ENCODE peak calls at places on chromosome 18, in seven cellular contexts. D is GM12878, P is transverse colon, B is prostate gland, M is sigmoid colon, C is GM23338, H is esophagus muscularis mucosa. K is an unnamed sample.

GRCh38 chr18:48622911-48623431 is 84.1 kb downstream of the CTIF start:
- DNase-seq in H (no peak), B (no peak), C (peak; percentile 69), D (no peak), M (no peak), P (no peak), K (no peak)

GRCh38 chr18:36296591-36297418 is 708 bp upstream of the FHOD3 start:
- DNase-seq in B (peak; percentile 30), H (peak; percentile 91), D (no peak), P (peak; percentile 36), M (peak; percentile 78), C (peak; percentile 80), K (no peak)

GRCh38 chr18:60246606-60247005 is 126.0 kb downstream of the MC4R start:
- DNase-seq in H (no peak), C (no peak), B (no peak), D (no peak), P (no peak), M (no peak), K (no peak)

GRCh38 chr18:36284671-36285295 is 12.7 kb upstream of the FHOD3 start:
- DNase-seq in H (peak; percentile 66), P (peak; percentile 37), M (no peak), D (peak; percentile 40), C (peak; percentile 88), B (peak; percentile 53), K (no peak)

GRCh38 chr18:24199563-24199962 is 60.7 kb downstream of the CABYR start:
- DNase-seq in B (no peak), P (no peak), H (no peak), D (no peak), C (no peak), M (no peak), K (no peak)

GRCh38 chr18:68918216-68918615 is 120.3 kb downstream of the CCDC102B start:
- DNase-seq in M (no peak), P (no peak), B (no peak), C (no peak), H (no peak), D (no peak), K (no peak)

GRCh38 chr18:31579375-31579774 is 12.3 kb upstream of the TTR start:
- DNase-seq in M (no peak), C (no peak), D (no peak), P (no peak), B (no peak), H (no peak), K (no peak)

GRCh38 chr18:49691177-49691608 is 122.1 kb downstream of the ACAA2 start:
- DNase-seq in D (no peak), H (no peak), C (no peak), M (no peak), P (no peak), B (no peak), K (no peak)

GRCh38 chr18:8084160-8084559 is 517.0 kb downstream of the PTPRM start:
- DNase-seq in C (peak; percentile 92), B (no peak), H (no peak), M (no peak), D (no peak), P (no peak), K (no peak)

GRCh38 chr18:47561316-47561715 is 309.9 kb upstream of the SKOR2 start:
- DNase-seq in B (no peak), D (no peak), P (no peak), M (no peak), H (no peak), C (peak; percentile 78), K (no peak)

GRCh38 chr18:53153281-53153680 is 813.3 kb downstream of the DCC start:
- DNase-seq in D (no peak), C (peak; percentile 65), P (peak; percentile 11), M (no peak), H (no peak), B (no peak), K (no peak)

GRCh38 chr18:32802606-32803451 is 30.0 kb upstream of the KLHL14 start:
- DNase-seq in B (no peak), D (no peak), M (no peak), H (no peak), P (no peak), C (no peak), K (no peak)

GRCh38 chr18:63444567-63444966 is 22.3 kb upstream of the VPS4B start:
- DNase-seq in P (no peak), B (no peak), D (no peak), H (peak; percentile 85), C (no peak), M (no peak), K (no peak)

GRCh38 chr18:43692291-43692690 is 415.0 kb upstream of the SYT4 start:
- DNase-seq in B (no peak), H (no peak), M (no peak), P (no peak), D (no peak), C (peak; percentile 14), K (no peak)

GRCh38 chr18:77818328-77818727 is 568.7 kb downstream of the GALR1 start:
- DNase-seq in M (no peak), B (no peak), H (no peak), C (no peak), P (no peak), D (no peak), K (no peak)

GRCh38 chr18:77820472-77820871 is 570.8 kb downstream of the GALR1 start:
- DNase-seq in H (no peak), M (no peak), D (no peak), C (no peak), B (no peak), P (no peak), K (no peak)

GRCh38 chr18:77821892-77822291 is 572.2 kb downstream of the GALR1 start:
- DNase-seq in C (no peak), B (no peak), H (no peak), P (no peak), D (no peak), M (no peak), K (no peak)

GRCh38 chr18:77822552-77823138 is 573.0 kb downstream of the GALR1 start:
- DNase-seq in P (no peak), M (no peak), C (no peak), D (no peak), B (no peak), H (no peak), K (no peak)
- TF ChIP-seq POLR2AphosphoS5 in P (no peak), M (no peak), C (no peak), D (no peak), B (no peak), H (no peak), K (no peak)

DNA sequence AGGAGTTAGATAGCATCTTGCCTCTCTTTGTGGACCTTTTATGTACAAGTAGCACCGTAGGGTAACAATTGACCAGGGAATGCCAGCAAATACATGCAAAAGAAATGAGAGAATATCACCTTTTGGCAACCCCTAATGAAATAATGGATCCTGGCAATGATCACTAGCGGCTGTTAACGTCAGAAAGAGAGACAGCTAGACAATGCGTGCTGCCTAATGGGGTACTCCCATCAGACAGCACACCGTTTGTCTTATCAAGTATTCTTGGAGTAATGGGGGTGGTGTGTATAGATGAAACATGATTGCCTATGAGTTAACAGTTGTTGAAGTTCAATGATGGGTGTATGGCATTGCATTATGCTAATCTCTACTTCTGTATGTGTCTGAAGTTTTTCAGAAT is 1.6 kb downstream of the ELAC1 start:
- DNase-seq in H (no peak), M (no peak), C (no peak), P (no peak), B (no peak), D (no peak), K (no peak)
- TF ChIP-seq POLR2AphosphoS5 in H (no peak), M (no peak), C (no peak), P (no peak), B (no peak), D (no peak), K (no peak)

GRCh38 chr18:12421732-12422131 is 14.0 kb downstream of the PRELID3A start:
- DNase-seq in M (no peak), H (no peak), D (no peak), C (peak; percentile 53), P (no peak), B (no peak), K (no peak)

GRCh38 chr18:12423393-12423792 is 15.7 kb downstream of the PRELID3A start:
- DNase-seq in H (no peak), B (no peak), M (no peak), D (no peak), C (no peak), P (no peak), K (no peak)

GRCh38 chr18:12422936-12423335 is 15.2 kb downstream of the PRELID3A start:
- DNase-seq in H (no peak), P (no peak), D (no peak), C (peak; percentile 62), M (no peak), B (no peak), K (no peak)

GRCh38 chr18:12424252-12424651 is 16.5 kb downstream of the PRELID3A start:
- DNase-seq in H (no peak), C (no peak), B (no peak), M (no peak), P (no peak), D (no peak), K (no peak)

DNA sequence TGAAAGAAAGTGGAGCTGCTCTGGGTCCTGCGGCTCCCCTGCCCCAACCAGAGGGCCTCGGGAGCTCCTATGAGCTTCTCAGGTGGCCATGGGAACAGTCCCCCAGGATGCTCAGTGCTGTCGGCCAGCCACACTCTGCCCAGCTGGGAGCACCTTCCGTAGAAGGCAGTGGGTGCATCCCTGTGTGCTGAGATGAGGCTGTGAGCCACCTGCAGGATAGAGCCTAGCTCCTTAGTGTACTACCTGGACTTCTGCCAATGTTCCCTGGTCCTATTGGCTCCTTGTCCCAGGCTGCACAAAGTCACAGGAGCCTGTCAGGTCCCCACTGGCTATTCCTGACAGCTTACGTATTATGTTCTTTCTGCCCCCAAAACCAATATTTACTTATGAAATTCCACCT is 16.1 kb downstream of the PRELID3A start:
- DNase-seq in B (no peak), P (no peak), M (no peak), C (no peak), D (no peak), H (no peak), K (no peak)
- TF ChIP-seq POLR2AphosphoS5 in B (no peak), P (no peak), M (no peak), C (no peak), D (no peak), H (no peak), K (no peak)

GRCh38 chr18:21243041-21243431 is 1.0 kb downstream of the GREB1L start:
- DNase-seq in C (peak; percentile 40), M (no peak), H (no peak), P (peak; percentile 6), B (no peak), D (no peak), K (no peak)

GRCh38 chr18:21241224-21242131 is 554 bp upstream of the GREB1L start:
- DNase-seq in P (peak; percentile 10), B (no peak), H (no peak), C (peak; percentile 64), M (no peak), D (no peak), K (no peak)

GRCh38 chr18:21242141-21243040 is at the start of gene GREB1L:
- DNase-seq in B (no peak), C (peak; percentile 80), M (no peak), P (peak; percentile 48), D (no peak), H (no peak), K (peak; percentile 63)
- TF ChIP-seq POLR2AphosphoS5 in B (no peak), C (no peak), M (no peak), P (no peak), D (no peak), H (peak; percentile 36), K (no peak)

GRCh38 chr18:76493213-76494107 is 1.6 kb downstream of the ZNF516 start:
- DNase-seq in D (no peak), C (peak; percentile 24), B (no peak), M (no peak), H (no peak), P (no peak), K (no peak)
- TF ChIP-seq POLR2AphosphoS5 in D (peak; percentile 55), C (no peak), B (no peak), M (no peak), H (no peak), P (no peak), K (no peak)

GRCh38 chr18:38022247-38022646 is 456.6 kb upstream of the CELF4 start:
- DNase-seq in B (no peak), H (no peak), M (no peak), P (no peak), D (no peak), C (no peak), K (no peak)
- TF ChIP-seq POLR2AphosphoS5 in B (no peak), H (no peak), M (no peak), P (no peak), D (no peak), C (no peak), K (no peak)

K was measured in stomach.